ENCODE peak calls at places on chromosome 22, in nine cellular contexts. One of them, this sample, is unnamed.

GRCh38 chr22:46714550-46714949 is 23.5 kb downstream of the CERK start:
- DNase-seq in endothelial cell: no peak
- DNase-seq in RWPE1: no peak
- DNase-seq in SW480: no peak
- DNase-seq in BJ: no peak
- DNase-seq in colonic mucosa: no peak
- DNase-seq in occipital lobe: no peak
- DNase-seq in activated CD8-positive, alpha-beta memory T cell treated with anti-CD3 and anti-CD28 coated beads, Interleukin-2, amount 50 U/mL, for 48 hours: no peak
- DNase-seq in myocyte: no peak
- DNase-seq in this sample: no peak

GRCh38 chr22:46758867-46759290 is 3.6 kb upstream of the TBC1D22A start:
- DNase-seq in endothelial cell: peak
- DNase-seq in RWPE1: no peak
- DNase-seq in SW480: peak
- DNase-seq in BJ: no peak
- DNase-seq in colonic mucosa: peak
- DNase-seq in occipital lobe: no peak
- DNase-seq in activated CD8-positive, alpha-beta memory T cell treated with anti-CD3 and anti-CD28 coated beads, Interleukin-2, amount 50 U/mL, for 48 hours: no peak
- DNase-seq in myocyte: peak
- DNase-seq in this sample: no peak

GRCh38 chr22:27461470-27461869 is 340.1 kb downstream of the MN1 start:
- DNase-seq in endothelial cell: peak
- DNase-seq in RWPE1: peak
- DNase-seq in SW480: peak
- DNase-seq in BJ: peak
- DNase-seq in colonic mucosa: no peak
- DNase-seq in occipital lobe: no peak
- DNase-seq in activated CD8-positive, alpha-beta memory T cell treated with anti-CD3 and anti-CD28 coated beads, Interleukin-2, amount 50 U/mL, for 48 hours: no peak
- DNase-seq in myocyte: peak
- DNase-seq in this sample: no peak

GRCh38 chr22:41411021-41411851 is 29.5 kb downstream of the TEF start:
- DNase-seq in endothelial cell: no peak
- DNase-seq in RWPE1: no peak
- DNase-seq in SW480: no peak
- DNase-seq in BJ: no peak
- DNase-seq in colonic mucosa: no peak
- DNase-seq in occipital lobe: peak
- DNase-seq in activated CD8-positive, alpha-beta memory T cell treated with anti-CD3 and anti-CD28 coated beads, Interleukin-2, amount 50 U/mL, for 48 hours: no peak
- DNase-seq in myocyte: no peak
- DNase-seq in this sample: peak

GRCh38 chr22:31241936-31242335 is 29.8 kb downstream of the LIMK2 start:
- DNase-seq in endothelial cell: no peak
- DNase-seq in RWPE1: no peak
- DNase-seq in SW480: no peak
- DNase-seq in BJ: no peak
- DNase-seq in colonic mucosa: no peak
- DNase-seq in occipital lobe: no peak
- DNase-seq in activated CD8-positive, alpha-beta memory T cell treated with anti-CD3 and anti-CD28 coated beads, Interleukin-2, amount 50 U/mL, for 48 hours: no peak
- DNase-seq in myocyte: no peak
- DNase-seq in this sample: no peak

GRCh38 chr22:46070722-46071450 is 79.4 kb upstream of the PPARA start:
- DNase-seq in endothelial cell: no peak
- DNase-seq in RWPE1: no peak
- DNase-seq in SW480: no peak
- DNase-seq in BJ: no peak
- DNase-seq in colonic mucosa: peak
- DNase-seq in occipital lobe: peak
- DNase-seq in activated CD8-positive, alpha-beta memory T cell treated with anti-CD3 and anti-CD28 coated beads, Interleukin-2, amount 50 U/mL, for 48 hours: peak
- DNase-seq in myocyte: peak
- DNase-seq in this sample: peak

GRCh38 chr22:41286639-41287091 is 678 bp upstream of the RANGAP1 start:
- DNase-seq in endothelial cell: peak
- DNase-seq in RWPE1: no peak
- DNase-seq in SW480: peak
- DNase-seq in BJ: no peak
- DNase-seq in colonic mucosa: no peak
- DNase-seq in occipital lobe: no peak
- DNase-seq in activated CD8-positive, alpha-beta memory T cell treated with anti-CD3 and anti-CD28 coated beads, Interleukin-2, amount 50 U/mL, for 48 hours: peak
- DNase-seq in myocyte: no peak
- DNase-seq in this sample: no peak

GRCh38 chr22:27720860-27721259 is 80.7 kb downstream of the MN1 start:
- DNase-seq in endothelial cell: no peak
- DNase-seq in RWPE1: no peak
- DNase-seq in SW480: no peak
- DNase-seq in BJ: no peak
- DNase-seq in colonic mucosa: no peak
- DNase-seq in occipital lobe: no peak
- DNase-seq in activated CD8-positive, alpha-beta memory T cell treated with anti-CD3 and anti-CD28 coated beads, Interleukin-2, amount 50 U/mL, for 48 hours: no peak
- DNase-seq in myocyte: no peak
- DNase-seq in this sample: no peak

GRCh38 chr22:43859621-43860020 is 2.7 kb downstream of the SULT4A1 start:
- DNase-seq in endothelial cell: no peak
- DNase-seq in RWPE1: no peak
- DNase-seq in SW480: no peak
- DNase-seq in BJ: no peak
- DNase-seq in colonic mucosa: no peak
- DNase-seq in occipital lobe: no peak
- DNase-seq in activated CD8-positive, alpha-beta memory T cell treated with anti-CD3 and anti-CD28 coated beads, Interleukin-2, amount 50 U/mL, for 48 hours: no peak
- DNase-seq in myocyte: no peak
- DNase-seq in this sample: no peak

GRCh38 chr22:37145415-37146385 is 4.0 kb downstream of the IL2RB start:
- DNase-seq in endothelial cell: no peak
- DNase-seq in RWPE1: no peak
- DNase-seq in SW480: no peak
- DNase-seq in BJ: no peak
- DNase-seq in colonic mucosa: no peak
- DNase-seq in occipital lobe: no peak
- DNase-seq in activated CD8-positive, alpha-beta memory T cell treated with anti-CD3 and anti-CD28 coated beads, Interleukin-2, amount 50 U/mL, for 48 hours: no peak
- DNase-seq in myocyte: no peak
- DNase-seq in this sample: no peak

GRCh38 chr22:24440718-24441405 is 13.5 kb downstream of the ADORA2A start:
- DNase-seq in endothelial cell: no peak
- DNase-seq in RWPE1: no peak
- DNase-seq in SW480: no peak
- DNase-seq in BJ: no peak
- DNase-seq in colonic mucosa: no peak
- DNase-seq in occipital lobe: no peak
- DNase-seq in activated CD8-positive, alpha-beta memory T cell treated with anti-CD3 and anti-CD28 coated beads, Interleukin-2, amount 50 U/mL, for 48 hours: peak
- DNase-seq in myocyte: no peak
- DNase-seq in this sample: no peak

GRCh38 chr22:46897246-46897623 is 134.8 kb downstream of the TBC1D22A start:
- DNase-seq in endothelial cell: no peak
- DNase-seq in RWPE1: no peak
- DNase-seq in SW480: no peak
- DNase-seq in BJ: no peak
- DNase-seq in colonic mucosa: no peak
- DNase-seq in occipital lobe: no peak
- DNase-seq in activated CD8-positive, alpha-beta memory T cell treated with anti-CD3 and anti-CD28 coated beads, Interleukin-2, amount 50 U/mL, for 48 hours: no peak
- DNase-seq in myocyte: no peak
- DNase-seq in this sample: no peak

GRCh38 chr22:20451920-20452319 is 14.3 kb upstream of the SCARF2 start:
- DNase-seq in endothelial cell: no peak
- DNase-seq in RWPE1: no peak
- DNase-seq in SW480: no peak
- DNase-seq in BJ: no peak
- DNase-seq in colonic mucosa: no peak
- DNase-seq in occipital lobe: no peak
- DNase-seq in activated CD8-positive, alpha-beta memory T cell treated with anti-CD3 and anti-CD28 coated beads, Interleukin-2, amount 50 U/mL, for 48 hours: no peak
- DNase-seq in myocyte: no peak
- DNase-seq in this sample: no peak

GRCh38 chr22:43539572-43540533 is 128.0 kb downstream of the MPPED1 start:
- DNase-seq in endothelial cell: no peak
- DNase-seq in RWPE1: no peak
- DNase-seq in SW480: no peak
- DNase-seq in BJ: no peak
- DNase-seq in colonic mucosa: no peak
- DNase-seq in occipital lobe: no peak
- DNase-seq in activated CD8-positive, alpha-beta memory T cell treated with anti-CD3 and anti-CD28 coated beads, Interleukin-2, amount 50 U/mL, for 48 hours: peak
- DNase-seq in myocyte: no peak
- DNase-seq in this sample: no peak

GRCh38 chr22:30830907-30831306 is 136.2 kb downstream of the OSBP2 start:
- DNase-seq in endothelial cell: no peak
- DNase-seq in RWPE1: peak
- DNase-seq in SW480: no peak
- DNase-seq in BJ: peak
- DNase-seq in colonic mucosa: peak
- DNase-seq in occipital lobe: peak
- DNase-seq in activated CD8-positive, alpha-beta memory T cell treated with anti-CD3 and anti-CD28 coated beads, Interleukin-2, amount 50 U/mL, for 48 hours: no peak
- DNase-seq in myocyte: peak
- DNase-seq in this sample: no peak

GRCh38 chr22:46754110-46754799 is 8.2 kb upstream of the TBC1D22A start:
- DNase-seq in endothelial cell: no peak
- DNase-seq in RWPE1: peak
- DNase-seq in SW480: peak
- DNase-seq in BJ: peak
- DNase-seq in colonic mucosa: peak
- DNase-seq in occipital lobe: no peak
- DNase-seq in activated CD8-positive, alpha-beta memory T cell treated with anti-CD3 and anti-CD28 coated beads, Interleukin-2, amount 50 U/mL, for 48 hours: no peak
- DNase-seq in myocyte: peak
- DNase-seq in this sample: peak

GRCh38 chr22:47918276-47918928 is 1156.0 kb downstream of the TBC1D22A start:
- DNase-seq in endothelial cell: no peak
- DNase-seq in RWPE1: no peak
- DNase-seq in SW480: no peak
- DNase-seq in BJ: no peak
- DNase-seq in colonic mucosa: no peak
- DNase-seq in occipital lobe: no peak
- DNase-seq in activated CD8-positive, alpha-beta memory T cell treated with anti-CD3 and anti-CD28 coated beads, Interleukin-2, amount 50 U/mL, for 48 hours: peak
- DNase-seq in myocyte: no peak
- DNase-seq in this sample: no peak

GRCh38 chr22:44746836-44747519 is 5.4 kb upstream of the ARHGAP8 start:
- DNase-seq in endothelial cell: no peak
- DNase-seq in RWPE1: no peak
- DNase-seq in SW480: no peak
- DNase-seq in BJ: no peak
- DNase-seq in colonic mucosa: peak
- DNase-seq in occipital lobe: no peak
- DNase-seq in activated CD8-positive, alpha-beta memory T cell treated with anti-CD3 and anti-CD28 coated beads, Interleukin-2, amount 50 U/mL, for 48 hours: no peak
- DNase-seq in myocyte: no peak
- DNase-seq in this sample: no peak

GRCh38 chr22:39276461-39277134 is 31.8 kb upstream of the PDGFB start:
- DNase-seq in endothelial cell: no peak
- DNase-seq in RWPE1: no peak
- DNase-seq in SW480: no peak
- DNase-seq in BJ: no peak
- DNase-seq in colonic mucosa: no peak
- DNase-seq in occipital lobe: no peak
- DNase-seq in activated CD8-positive, alpha-beta memory T cell treated with anti-CD3 and anti-CD28 coated beads, Interleukin-2, amount 50 U/mL, for 48 hours: no peak
- DNase-seq in myocyte: no peak
- DNase-seq in this sample: no peak

GRCh38 chr22:43860126-43860525 is 2.2 kb downstream of the SULT4A1 start:
- DNase-seq in endothelial cell: no peak
- DNase-seq in RWPE1: no peak
- DNase-seq in SW480: no peak
- DNase-seq in BJ: no peak
- DNase-seq in colonic mucosa: no peak
- DNase-seq in occipital lobe: no peak
- DNase-seq in activated CD8-positive, alpha-beta memory T cell treated with anti-CD3 and anti-CD28 coated beads, Interleukin-2, amount 50 U/mL, for 48 hours: no peak
- DNase-seq in myocyte: peak
- DNase-seq in this sample: no peak

GRCh38 chr22:21020802-21021429 is 6.0 kb downstream of the P2RX6 start:
- DNase-seq in endothelial cell: no peak
- DNase-seq in RWPE1: no peak
- DNase-seq in SW480: no peak
- DNase-seq in BJ: no peak
- DNase-seq in colonic mucosa: no peak
- DNase-seq in occipital lobe: no peak
- DNase-seq in activated CD8-positive, alpha-beta memory T cell treated with anti-CD3 and anti-CD28 coated beads, Interleukin-2, amount 50 U/mL, for 48 hours: no peak
- DNase-seq in myocyte: no peak
- DNase-seq in this sample: no peak

GRCh38 chr22:36385491-36386350 is 2.0 kb downstream of the MYH9 start:
- DNase-seq in endothelial cell: no peak
- DNase-seq in RWPE1: peak
- DNase-seq in SW480: peak
- DNase-seq in BJ: no peak
- DNase-seq in colonic mucosa: peak
- DNase-seq in occipital lobe: no peak
- DNase-seq in activated CD8-positive, alpha-beta memory T cell treated with anti-CD3 and anti-CD28 coated beads, Interleukin-2, amount 50 U/mL, for 48 hours: peak
- DNase-seq in myocyte: peak
- DNase-seq in this sample: peak

GRCh38 chr22:37741312-37741795 is 44.5 kb downstream of the TRIOBP start:
- DNase-seq in endothelial cell: no peak
- DNase-seq in RWPE1: peak
- DNase-seq in SW480: no peak
- DNase-seq in BJ: peak
- DNase-seq in colonic mucosa: peak
- DNase-seq in occipital lobe: no peak
- DNase-seq in activated CD8-positive, alpha-beta memory T cell treated with anti-CD3 and anti-CD28 coated beads, Interleukin-2, amount 50 U/mL, for 48 hours: no peak
- DNase-seq in myocyte: peak
- DNase-seq in this sample: peak

GRCh38 chr22:50525991-50526848 is 822 bp upstream of the SCO2 start:
- DNase-seq in endothelial cell: peak
- DNase-seq in RWPE1: no peak
- DNase-seq in SW480: peak
- DNase-seq in BJ: no peak
- DNase-seq in colonic mucosa: peak
- DNase-seq in occipital lobe: peak
- DNase-seq in activated CD8-positive, alpha-beta memory T cell treated with anti-CD3 and anti-CD28 coated beads, Interleukin-2, amount 50 U/mL, for 48 hours: peak
- DNase-seq in myocyte: peak
- DNase-seq in this sample: peak

GRCh38 chr22:25928038-25928437 is 186.1 kb downstream of the MYO18B start:
- DNase-seq in endothelial cell: no peak
- DNase-seq in RWPE1: no peak
- DNase-seq in SW480: no peak
- DNase-seq in BJ: no peak
- DNase-seq in colonic mucosa: no peak
- DNase-seq in occipital lobe: no peak
- DNase-seq in activated CD8-positive, alpha-beta memory T cell treated with anti-CD3 and anti-CD28 coated beads, Interleukin-2, amount 50 U/mL, for 48 hours: no peak
- DNase-seq in myocyte: no peak
- DNase-seq in this sample: no peak

GRCh38 chr22:45934659-45935341 is 42.2 kb downstream of the WNT7B start:
- DNase-seq in endothelial cell: no peak
- DNase-seq in RWPE1: peak
- DNase-seq in SW480: peak
- DNase-seq in BJ: peak
- DNase-seq in colonic mucosa: no peak
- DNase-seq in occipital lobe: peak
- DNase-seq in activated CD8-positive, alpha-beta memory T cell treated with anti-CD3 and anti-CD28 coated beads, Interleukin-2, amount 50 U/mL, for 48 hours: no peak
- DNase-seq in myocyte: peak
- DNase-seq in this sample: no peak

GRCh38 chr22:17724241-17724640 is 50.0 kb downstream of the BID start:
- DNase-seq in endothelial cell: no peak
- DNase-seq in RWPE1: no peak
- DNase-seq in SW480: no peak
- DNase-seq in BJ: no peak
- DNase-seq in colonic mucosa: no peak
- DNase-seq in occipital lobe: no peak
- DNase-seq in activated CD8-positive, alpha-beta memory T cell treated with anti-CD3 and anti-CD28 coated beads, Interleukin-2, amount 50 U/mL, for 48 hours: no peak
- DNase-seq in myocyte: no peak
- DNase-seq in this sample: no peak

GRCh38 chr22:27624042-27624441 is 177.5 kb downstream of the MN1 start:
- DNase-seq in endothelial cell: no peak
- DNase-seq in RWPE1: no peak
- DNase-seq in SW480: no peak
- DNase-seq in BJ: no peak
- DNase-seq in colonic mucosa: no peak
- DNase-seq in occipital lobe: no peak
- DNase-seq in activated CD8-positive, alpha-beta memory T cell treated with anti-CD3 and anti-CD28 coated beads, Interleukin-2, amount 50 U/mL, for 48 hours: no peak
- DNase-seq in myocyte: no peak
- DNase-seq in this sample: no peak

GRCh38 chr22:23068096-23068831 is 2.1 kb upstream of the GNAZ start:
- DNase-seq in endothelial cell: no peak
- DNase-seq in RWPE1: no peak
- DNase-seq in SW480: no peak
- DNase-seq in BJ: no peak
- DNase-seq in colonic mucosa: no peak
- DNase-seq in occipital lobe: no peak
- DNase-seq in activated CD8-positive, alpha-beta memory T cell treated with anti-CD3 and anti-CD28 coated beads, Interleukin-2, amount 50 U/mL, for 48 hours: peak
- DNase-seq in myocyte: no peak
- DNase-seq in this sample: no peak